ENCODE peak calls at places on chromosomes 2 and 18, in ten cellular contexts. N, U, V, G, B, H, Q, R, C and X are unnamed samples.

GRCh38 chr2:228767196-228767595 is 503.9 kb downstream of the PID1 start:
- DNase-seq in N (no peak), U (no peak), V (peak; percentile 75), G (no peak), B (no peak), H (no peak), Q (no peak), R (no peak), C (peak; percentile 30), X (no peak)

GRCh38 chr2:120508581-120509041 is 162.7 kb downstream of the INHBB start:
- DNase-seq in N (no peak), U (no peak), V (peak; percentile 11), G (no peak), B (no peak), H (no peak), Q (peak; percentile 20), R (no peak), C (no peak), X (no peak)

GRCh38 chr2:119644186-119644585 is 34.8 kb upstream of the TMEM177 start:
- DNase-seq in N (no peak), U (no peak), V (peak; percentile 63), G (no peak), B (no peak), H (no peak), Q (no peak), R (no peak), C (no peak), X (no peak)

GRCh38 chr2:173159794-173160463 is 84.3 kb downstream of the MAP3K20 start:
- DNase-seq in N (no peak), U (no peak), V (peak; percentile 97), G (no peak), B (peak; percentile 36), H (peak; percentile 4), Q (peak; percentile 98), R (no peak), C (peak; percentile 92), X (no peak)

GRCh38 chr2:240962371-240963064 is 35.9 kb upstream of the SNED1 start:
- DNase-seq in N (peak; percentile 56), U (no peak), V (no peak), G (no peak), B (no peak), H (no peak), Q (no peak), R (no peak), C (peak; percentile 30), X (no peak)

GRCh38 chr18:12571617-12572016 is 86.3 kb downstream of the SPIRE1 start:
- DNase-seq in N (no peak), U (no peak), V (no peak), G (no peak), B (no peak), H (no peak), Q (no peak), R (no peak), C (no peak), X (no peak)

GRCh38 chr2:40448476-40449079 is 3.3 kb downstream of the SLC8A1 start:
- DNase-seq in N (no peak), U (peak; percentile 42), V (peak; percentile 23), G (no peak), B (no peak), H (no peak), Q (no peak), R (no peak), C (peak; percentile 10), X (no peak)

GRCh38 chr2:182672471-182673165 is 43.4 kb upstream of the DNAJC10 start:
- DNase-seq in N (no peak), U (no peak), V (peak; percentile 92), G (no peak), B (no peak), H (no peak), Q (no peak), R (no peak), C (no peak), X (no peak)

GRCh38 chr2:188399159-188399558 is 107.5 kb downstream of the GULP1 start:
- DNase-seq in N (no peak), U (no peak), V (peak; percentile 76), G (no peak), B (no peak), H (no peak), Q (no peak), R (no peak), C (peak; percentile 5), X (no peak)

GRCh38 chr2:24885221-24886113 is 34.6 kb downstream of the ADCY3 start:
- DNase-seq in N (no peak), U (no peak), V (no peak), G (no peak), B (peak; percentile 18), H (no peak), Q (no peak), R (no peak), C (no peak), X (no peak)

GRCh38 chr2:27992787-27993747 is 102.5 kb downstream of the BABAM2 start:
- DNase-seq in N (no peak), U (no peak), V (peak; percentile 60), G (no peak), B (no peak), H (no peak), Q (no peak), R (no peak), C (peak; percentile 65), X (no peak)

GRCh38 chr2:190837417-190837816 is 43.2 kb upstream of the GLS start:
- DNase-seq in N (no peak), U (no peak), V (no peak), G (no peak), B (no peak), H (no peak), Q (peak; percentile 61), R (no peak), C (peak; percentile 59), X (no peak)

GRCh38 chr2:32011566-32011960 is 755 bp upstream of the MEMO1 start:
- DNase-seq in N (no peak), U (no peak), V (no peak), G (no peak), B (no peak), H (no peak), Q (no peak), R (no peak), C (no peak), X (no peak)

GRCh38 chr2:10457846-10458563 is 9.9 kb upstream of the ODC1 start:
- DNase-seq in N (no peak), U (no peak), V (peak; percentile 22), G (no peak), B (no peak), H (no peak), Q (peak; percentile 37), R (no peak), C (peak; percentile 49), X (no peak)

GRCh38 chr2:128278979-128279378 is 39.7 kb downstream of the HS6ST1 start:
- DNase-seq in N (no peak), U (no peak), V (no peak), G (no peak), B (no peak), H (no peak), Q (no peak), R (no peak), C (no peak), X (no peak)

GRCh38 chr2:121284424-121285076 is 452 bp downstream of the TFCP2L1 start:
- DNase-seq in N (peak; percentile 65), U (peak; percentile 35), V (no peak), G (no peak), B (no peak), H (no peak), Q (no peak), R (no peak), C (no peak), X (no peak)

GRCh38 chr2:98514096-98514639 is 69.5 kb downstream of the INPP4A start:
- DNase-seq in N (no peak), U (no peak), V (no peak), G (no peak), B (no peak), H (no peak), Q (no peak), R (no peak), C (no peak), X (no peak)

GRCh38 chr2:109091526-109091925 is 37.5 kb upstream of the SH3RF3 start:
- DNase-seq in N (no peak), U (no peak), V (no peak), G (no peak), B (no peak), H (no peak), Q (no peak), R (no peak), C (no peak), X (no peak)

GRCh38 chr18:76448262-76449109 is 46.6 kb downstream of the ZNF516 start:
- DNase-seq in N (peak; percentile 36), U (no peak), V (no peak), G (no peak), B (no peak), H (no peak), Q (no peak), R (no peak), C (no peak), X (no peak)

GRCh38 chr2:66781804-66782203 is 346.9 kb downstream of the MEIS1 start:
- DNase-seq in N (no peak), U (no peak), V (no peak), G (no peak), B (no peak), H (no peak), Q (peak; percentile 48), R (no peak), C (no peak), X (no peak)

GRCh38 chr2:109385506-109385905 is 228.3 kb downstream of the SEPTIN10 start:
- DNase-seq in N (no peak), U (no peak), V (no peak), G (no peak), B (no peak), H (no peak), Q (no peak), R (no peak), C (no peak), X (no peak)